ENCODE peak calls at places on chromosomes 3 and 15, in four cellular contexts. S is IMR-90, T is fibroblast of lung, K is astrocyte. H is an unnamed sample. For H3K4me1 and H3K27me3, the result is how much of the 10 kb centered on the place peaks cover.

GRCh38 chr3:70580021-70580420 is 267.6 kb upstream of the MDFIC2 start:
- DNase-seq in S (peak), T (peak), K (peak), H (no peak)

GRCh38 chr3:14298442-14298841 is 104.0 kb upstream of the SLC6A6 start:
- DNase-seq in S (no peak), T (no peak), K (no peak), H (no peak)

GRCh38 chr3:136184703-136185102 is 11.4 kb downstream of the MSL2 start:
- DNase-seq in S (no peak), T (no peak), K (no peak), H (no peak)

GRCh38 chr15:62896969-62897486 is 145.5 kb upstream of the TPM1 start:
- DNase-seq in S (peak), T (peak), K (peak), H (peak)

GRCh38 chr3:132002039-132002438 is 32.8 kb downstream of the CPNE4 start:
- DNase-seq in S (no peak), T (no peak), K (no peak), H (no peak)

GRCh38 chr3:11521167-11521566 is 122.5 kb downstream of the VGLL4 start:
- DNase-seq in S (no peak), T (no peak), K (no peak), H (no peak)

GRCh38 chr15:52563499-52564060 is 5.2 kb downstream of the ARPP19 start:
- DNase-seq in S (no peak), T (no peak), K (no peak), H (no peak)

GRCh38 chr3:133887951-133888703 is 7.6 kb downstream of the RAB6B start:
- DNase-seq in S (no peak), T (no peak), K (no peak), H (no peak)

GRCh38 chr3:128091586-128091985 is 32.0 kb downstream of the RUVBL1 start:
- DNase-seq in S (peak), T (no peak), K (no peak), H (no peak)

GRCh38 chr3:71146673-71147072 is 436.9 kb downstream of the FOXP1 start:
- DNase-seq in S (no peak), T (no peak), K (no peak), H (no peak)

GRCh38 chr3:175659951-175660350 is 800.8 kb downstream of the NAALADL2 start:
- DNase-seq in S (no peak), T (no peak), K (no peak), H (no peak)

GRCh38 chr3:56314842-56315241 is 153.4 kb downstream of the ERC2 start:
- DNase-seq in S (no peak), T (peak), K (peak), H (no peak)

GRCh38 chr3:149388714-149389417 is 11.4 kb upstream of the TM4SF1 start:
- DNase-seq in S (no peak), T (no peak), K (no peak), H (no peak)

GRCh38 chr3:183306798-183307671 is 54.0 kb downstream of the B3GNT5 start:
- DNase-seq in S (peak), T (peak), K (peak), H (peak)

GRCh38 chr3:29537889-29538609 is 257.2 kb downstream of the RBMS3 start:
- DNase-seq in S (no peak), T (no peak), K (no peak), H (no peak)

GRCh38 chr3:139281512-139282196 is 62.2 kb upstream of the MRPS22 start:
- DNase-seq in S (no peak), T (peak), K (peak), H (no peak)

GRCh38 chr3:30649572-30650310 is 43.3 kb downstream of the TGFBR2 start:
- DNase-seq in S (peak), T (peak), K (peak), H (no peak)

GRCh38 chr3:160003520-160004128 is 15.0 kb downstream of the IL12A start:
- DNase-seq in S (peak), T (peak), K (peak), H (peak)

GRCh38 chr3:127738192-127738840 is 65.6 kb downstream of the ABTB1 start:
- DNase-seq in S (peak), T (peak), K (peak), H (no peak)

GRCh38 chr15:80036067-80036466 is 23.4 kb upstream of the ZFAND6 start:
- DNase-seq in S (no peak), T (no peak), K (no peak), H (no peak)

GRCh38 chr3:127857270-127857801 is 35.0 kb upstream of the MGLL start:
- DNase-seq in S (peak), T (no peak), K (no peak), H (no peak)

GRCh38 chr3:52323526-52324295 is 7.6 kb downstream of the DNAH1 start:
- DNase-seq in S (no peak), T (no peak), K (no peak), H (no peak)

GRCh38 chr3:27721717-27722564 is at the start of gene EOMES:
- DNase-seq in S (no peak), T (peak), K (peak), H (peak)

GRCh38 chr15:60905587-60905986 is 323.5 kb downstream of the RORA start:
- DNase-seq in S (no peak), T (no peak), K (no peak), H (no peak)

GRCh38 chr3:129560931-129561594 is 18.1 kb downstream of the H1-8 start:
- DNase-seq in S (peak), T (peak), K (peak), H (no peak)

GRCh38 chr15:100174532-100174931 is 167.2 kb downstream of the ADAMTS17 start:
- DNase-seq in S (no peak), T (no peak), K (no peak), H (no peak)
- H3K4me1 ChIP-seq in S (under half), T (under half), K (under half), H (under half)

DNA sequence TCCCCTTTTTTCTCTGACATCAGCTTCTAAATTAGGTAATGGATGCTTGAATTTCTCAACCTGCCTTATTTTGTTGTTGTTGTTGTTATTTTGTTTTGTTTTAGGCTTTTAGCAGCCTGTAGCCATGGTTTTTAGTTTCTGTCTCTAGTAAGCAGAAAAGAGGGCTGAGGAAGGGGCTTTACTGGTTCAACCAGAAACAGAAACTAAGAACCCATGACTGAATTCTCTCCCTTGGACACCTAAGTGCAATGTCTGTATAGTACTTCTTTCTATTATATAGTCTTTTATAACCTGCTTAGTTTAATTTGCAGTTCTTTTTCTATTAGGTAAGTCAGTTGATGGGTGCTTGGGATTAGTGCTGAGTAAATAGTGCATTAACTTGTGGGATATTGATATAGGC is 129.0 kb downstream of the BBX start:
- DNase-seq in S (no peak), T (no peak), K (no peak), H (no peak)
- H3K27me3 ChIP-seq in S (under half), T (under half), K (under half), H (under half)

GRCh38 chr3:3179407-3180094 is at the start of gene CRBN:
- DNase-seq in S (peak), T (peak), K (peak), H (peak)
- H3K4me1 ChIP-seq in S (under half), T (under half), K (under half), H (under half)

GRCh38 chr15:96412045-96412918 is 81.8 kb downstream of the NR2F2 start:
- DNase-seq in S (no peak), T (no peak), K (no peak), H (no peak)
- H3K27me3 ChIP-seq in S (half or more), T (half or more), K (half or more), H (half or more)

GRCh38 chr3:121696190-121696589 is 35.5 kb upstream of the HCLS1 start:
- DNase-seq in S (no peak), T (no peak), K (no peak), H (no peak)
- H3K4me1 ChIP-seq in S (under half), T (under half), K (under half), H (under half)

H was measured in Peyer's patch.